ENCODE peak calls at places on chromosomes 6 and 20, in ten cellular contexts. V is epithelial cell of esophagus, O is uterus, W is HFFc6, K is colonic mucosa, B is foreskin fibroblast, N is thoracic aorta, I is GM13976, X is fibroblast of pulmonary artery, C is heart left ventricle. R is an unnamed sample.

GRCh38 chr6:30888472-30889137 is 4.3 kb downstream of the DDR1 start:
- DNase-seq in V (no peak), O (no peak), W (peak), K (no peak), B (peak), N (no peak), I (peak), X (peak), C (no peak), R (no peak)

GRCh38 chr20:33233129-33233774 is 2.5 kb upstream of the BPIFA1 start:
- DNase-seq in V (no peak), O (no peak), W (no peak), K (no peak), B (no peak), N (no peak), I (no peak), X (no peak), C (no peak), R (no peak)

GRCh38 chr6:34243901-34244884 is 4.6 kb downstream of the SMIM29 start:
- DNase-seq in V (peak), O (peak), W (peak), K (peak), B (peak), N (peak), I (peak), X (peak), C (peak), R (no peak)

GRCh38 chr6:19979059-19979458 is 141.9 kb downstream of the ID4 start:
- DNase-seq in V (no peak), O (no peak), W (no peak), K (no peak), B (no peak), N (no peak), I (no peak), X (no peak), C (no peak), R (no peak)

GRCh38 chr20:19451591-19452295 is 239.3 kb downstream of the SLC24A3 start:
- DNase-seq in V (no peak), O (no peak), W (no peak), K (no peak), B (no peak), N (no peak), I (peak), X (no peak), C (no peak), R (no peak)

GRCh38 chr6:21935561-21936028 is 342.0 kb downstream of the SOX4 start:
- DNase-seq in V (peak), O (no peak), W (peak), K (peak), B (peak), N (no peak), I (no peak), X (peak), C (no peak), R (no peak)

GRCh38 chr6:85462673-85463072 is 12.8 kb downstream of the NT5E start:
- DNase-seq in V (no peak), O (no peak), W (no peak), K (no peak), B (no peak), N (no peak), I (no peak), X (no peak), C (no peak), R (no peak)

GRCh38 chr6:20403766-20404640 is 2.3 kb downstream of the E2F3 start:
- DNase-seq in V (peak), O (no peak), W (peak), K (peak), B (peak), N (no peak), I (no peak), X (peak), C (no peak), R (peak)

GRCh38 chr6:118663993-118664985 is 12.9 kb upstream of the CEP85L start:
- DNase-seq in V (no peak), O (no peak), W (no peak), K (no peak), B (no peak), N (no peak), I (no peak), X (no peak), C (no peak), R (no peak)

GRCh38 chr6:66930559-66931290 is 1223.7 kb upstream of the EYS start:
- DNase-seq in V (peak), O (no peak), W (no peak), K (no peak), B (peak), N (no peak), I (no peak), X (peak), C (no peak), R (no peak)

GRCh38 chr6:112717401-112717800 is 370.3 kb downstream of the RFPL4B start:
- DNase-seq in V (no peak), O (no peak), W (no peak), K (no peak), B (peak), N (no peak), I (no peak), X (peak), C (no peak), R (no peak)

GRCh38 chr20:43849496-43850197 is 65.0 kb upstream of the TOX2 start:
- DNase-seq in V (peak), O (no peak), W (peak), K (peak), B (peak), N (no peak), I (no peak), X (peak), C (no peak), R (no peak)

GRCh38 chr6:37119387-37119886 is 50.5 kb upstream of the PIM1 start:
- DNase-seq in V (no peak), O (no peak), W (no peak), K (no peak), B (no peak), N (no peak), I (no peak), X (no peak), C (no peak), R (no peak)

GRCh38 chr20:60050193-60050960 is 92.2 kb downstream of the CDH26 start:
- DNase-seq in V (peak), O (no peak), W (no peak), K (no peak), B (no peak), N (no peak), I (no peak), X (no peak), C (no peak), R (no peak)

GRCh38 chr20:46870041-46870440 is 24.6 kb upstream of the EYA2 start:
- DNase-seq in V (no peak), O (no peak), W (no peak), K (no peak), B (no peak), N (no peak), I (no peak), X (no peak), C (no peak), R (no peak)

GRCh38 chr20:62358728-62359490 is 8.2 kb downstream of the LAMA5 start:
- DNase-seq in V (no peak), O (no peak), W (no peak), K (no peak), B (no peak), N (no peak), I (no peak), X (no peak), C (no peak), R (no peak)

GRCh38 chr20:33072362-33072761 is 7.1 kb upstream of the BPIFB4 start:
- DNase-seq in V (no peak), O (no peak), W (no peak), K (no peak), B (no peak), N (no peak), I (no peak), X (no peak), C (no peak), R (no peak)

GRCh38 chr6:6781877-6782236 is 193.3 kb downstream of the LY86 start:
- DNase-seq in V (no peak), O (no peak), W (no peak), K (no peak), B (no peak), N (no peak), I (no peak), X (no peak), C (no peak), R (no peak)

GRCh38 chr20:6590891-6591679 is 176.4 kb upstream of the BMP2 start:
- DNase-seq in V (peak), O (no peak), W (no peak), K (peak), B (peak), N (no peak), I (no peak), X (peak), C (no peak), R (no peak)

GRCh38 chr6:751765-752164 is 58.8 kb upstream of the EXOC2 start:
- DNase-seq in V (no peak), O (no peak), W (no peak), K (no peak), B (no peak), N (no peak), I (no peak), X (no peak), C (no peak), R (no peak)

GRCh38 chr6:54865091-54865631 is 18.6 kb downstream of the FAM83B start:
- DNase-seq in V (no peak), O (no peak), W (no peak), K (no peak), B (no peak), N (no peak), I (no peak), X (no peak), C (no peak), R (no peak)

GRCh38 chr6:52135217-52135616 is 47.8 kb upstream of the PKHD1 start:
- DNase-seq in V (no peak), O (no peak), W (no peak), K (no peak), B (no peak), N (no peak), I (no peak), X (no peak), C (no peak), R (no peak)

GRCh38 chr6:4256969-4257368 is 121.6 kb upstream of the ECI2 start:
- DNase-seq in V (no peak), O (no peak), W (peak), K (no peak), B (no peak), N (no peak), I (no peak), X (peak), C (no peak), R (no peak)

GRCh38 chr6:4258733-4259132 is 123.4 kb upstream of the ECI2 start:
- DNase-seq in V (peak), O (no peak), W (no peak), K (no peak), B (no peak), N (no peak), I (no peak), X (no peak), C (no peak), R (no peak)

GRCh38 chr6:4259391-4259790 is 124.0 kb upstream of the ECI2 start:
- DNase-seq in V (peak), O (no peak), W (no peak), K (no peak), B (no peak), N (no peak), I (no peak), X (no peak), C (no peak), R (no peak)

GRCh38 chr6:4250645-4251044 is 115.3 kb upstream of the ECI2 start:
- DNase-seq in V (no peak), O (no peak), W (no peak), K (no peak), B (no peak), N (no peak), I (no peak), X (no peak), C (no peak), R (no peak)

DNA sequence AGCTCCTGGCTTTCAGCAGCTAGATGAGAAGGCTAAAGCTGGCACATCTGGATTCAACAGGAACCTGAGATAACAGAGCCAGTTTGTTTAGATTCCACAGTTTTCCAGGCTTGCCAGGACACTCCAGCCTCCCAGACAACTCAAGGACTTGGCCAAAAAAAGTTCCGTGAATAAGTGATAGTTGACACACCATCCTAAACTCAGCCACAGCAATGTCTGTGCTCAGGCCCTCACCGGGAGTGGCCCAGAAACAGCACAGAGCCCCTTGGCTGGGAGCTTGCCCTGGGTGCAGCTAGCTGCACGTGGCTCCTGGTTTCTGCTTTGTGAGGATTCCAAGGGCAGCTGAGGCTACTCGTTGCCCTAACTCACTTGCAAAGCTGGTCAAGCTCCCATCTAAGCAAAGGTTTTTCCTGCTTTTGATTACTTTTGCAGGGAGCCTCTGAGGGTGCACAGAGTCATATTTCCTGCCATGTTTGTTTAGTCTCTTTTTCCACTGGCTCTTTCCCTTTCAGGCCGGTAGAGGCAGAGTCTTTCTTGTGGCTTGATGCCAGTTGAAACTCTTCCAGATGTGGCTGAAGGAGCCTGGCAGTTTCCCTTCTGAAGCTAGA is 118.3 kb upstream of the ECI2 start:
- DNase-seq in V (peak), O (no peak), W (peak), K (peak), B (peak), N (no peak), I (no peak), X (peak), C (no peak), R (no peak)
- TF ChIP-seq CTCF in V (peak), O (no peak), W (peak), K (no peak), B (peak), N (peak), I (no peak), X (peak), C (peak), R (no peak)

GRCh38 chr20:58950603-58951002 is 30.5 kb upstream of the NELFCD start:
- DNase-seq in V (no peak), O (no peak), W (no peak), K (no peak), B (no peak), N (no peak), I (no peak), X (no peak), C (no peak), R (no peak)
- TF ChIP-seq CTCF in V (no peak), O (no peak), W (no peak), K (no peak), B (no peak), N (no peak), I (no peak), X (no peak), C (no peak), R (no peak)

DNA sequence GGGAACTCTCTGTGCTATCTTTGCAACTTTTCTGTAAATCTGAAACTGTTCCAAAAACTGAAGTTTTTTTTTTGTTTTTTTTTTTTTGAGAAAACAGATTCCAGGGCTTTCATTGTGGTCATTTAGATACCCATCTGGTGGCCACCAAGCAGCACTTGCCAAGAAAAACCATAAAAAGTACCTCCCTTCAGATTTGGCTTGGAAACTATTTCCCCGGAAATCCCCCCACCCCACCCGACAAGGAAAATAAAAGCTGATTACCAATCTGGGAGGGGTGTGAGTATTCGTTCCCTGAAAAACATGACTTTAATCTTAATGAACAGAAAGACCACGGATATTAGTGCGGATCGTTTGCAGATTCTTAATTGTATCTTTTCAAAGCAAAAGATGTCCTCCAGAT is 1.9 kb downstream of the NFATC2 start:
- DNase-seq in V (no peak), O (no peak), W (no peak), K (no peak), B (no peak), N (no peak), I (no peak), X (no peak), C (no peak), R (no peak)
- TF ChIP-seq CTCF in V (no peak), O (no peak), W (no peak), K (no peak), B (no peak), N (no peak), I (no peak), X (no peak), C (no peak), R (no peak)

DNA sequence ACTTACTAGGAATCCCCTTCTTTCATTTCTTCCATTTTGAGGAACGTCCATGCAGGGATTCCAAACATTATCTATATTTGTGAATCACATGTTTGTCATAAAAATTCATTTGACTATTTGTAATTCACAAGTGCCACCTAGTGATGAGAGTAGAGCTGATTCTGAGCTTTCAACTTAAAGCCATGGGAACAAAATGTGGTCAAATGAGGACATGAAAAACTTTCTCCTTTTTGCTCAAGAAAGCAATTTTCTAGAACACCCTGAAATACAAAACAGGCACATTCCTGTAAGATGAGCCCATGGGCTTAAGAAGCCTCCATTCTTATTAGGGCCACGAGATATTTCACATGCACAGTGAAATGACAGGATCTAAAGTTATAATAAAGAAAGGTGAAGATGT is 12.3 kb downstream of the MAP3K7 start:
- DNase-seq in V (no peak), O (no peak), W (peak), K (no peak), B (peak), N (no peak), I (no peak), X (peak), C (no peak), R (no peak)
- TF ChIP-seq CTCF in V (no peak), O (no peak), W (peak), K (no peak), B (no peak), N (no peak), I (no peak), X (peak), C (no peak), R (no peak)

GRCh38 chr6:149942461-149942829 is 631 bp downstream of the ULBP2 start:
- DNase-seq in V (no peak), O (no peak), W (no peak), K (no peak), B (no peak), N (no peak), I (no peak), X (no peak), C (no peak), R (no peak)
- TF ChIP-seq CTCF in V (no peak), O (no peak), W (no peak), K (no peak), B (no peak), N (no peak), I (no peak), X (no peak), C (no peak), R (no peak)

DNA sequence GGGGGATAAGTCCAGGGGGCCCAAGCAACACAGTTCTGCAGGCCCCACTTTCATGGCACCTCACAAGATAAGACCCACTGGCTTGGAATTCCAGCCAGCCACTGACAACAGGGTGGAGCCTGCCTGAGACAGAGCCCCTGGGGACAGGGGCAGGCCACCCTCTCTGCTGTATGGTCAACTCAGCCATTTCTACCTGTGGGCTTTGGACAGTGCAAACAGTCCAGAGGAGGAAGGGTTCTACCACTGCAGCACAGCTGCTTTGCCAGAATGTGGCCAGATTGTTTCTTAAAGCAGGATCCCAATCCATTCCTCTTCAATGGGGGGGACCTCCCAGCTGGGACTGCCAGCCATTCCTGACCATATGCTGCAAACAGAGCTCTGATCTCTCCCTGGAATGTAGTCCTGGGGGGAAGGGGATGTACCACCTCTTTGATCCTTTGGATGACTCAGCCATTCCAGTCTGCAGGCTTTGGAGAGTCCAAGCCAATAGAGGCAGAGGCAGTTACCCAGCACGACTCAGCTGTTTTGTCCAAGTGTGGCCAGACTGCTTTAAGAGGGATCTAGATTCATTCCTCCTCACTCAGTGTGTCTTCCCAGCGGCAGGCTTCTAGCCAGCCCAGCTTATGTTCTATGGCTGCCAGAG is 842.2 kb downstream of the EPHA7 start:
- DNase-seq in V (no peak), O (no peak), W (no peak), K (no peak), B (no peak), N (no peak), I (no peak), X (no peak), C (no peak), R (no peak)
- TF ChIP-seq CTCF in V (no peak), O (no peak), W (no peak), K (no peak), B (no peak), N (no peak), I (no peak), X (no peak), C (no peak), R (no peak)

R was measured in GM10248.